ENCODE peak calls at places on chromosome 20, in four cellular contexts. H is T-helper 2 cell; Y is activated CD8-positive, alpha-beta memory T cell treated with anti-CD3 and anti-CD28 coated beads for 48 hours; Q is CD4-positive, alpha-beta T cell. S is an unnamed sample.

GRCh38 chr20:57398901-57399535 is 7.8 kb downstream of the RBM38 start:
- DNase-seq in H (no peak), Y (no peak), Q (no peak), S (no peak)

GRCh38 chr20:667351-668034 is 8.1 kb downstream of the SCRT2 start:
- DNase-seq in H (peak; percentile 49), Y (peak; percentile 33), Q (peak; percentile 40), S (no peak)

GRCh38 chr20:62914970-62915457 is 11.3 kb downstream of the DIDO1 start:
- DNase-seq in H (no peak), Y (no peak), Q (no peak), S (no peak)

GRCh38 chr20:49290608-49291191 is 12.8 kb upstream of the ZNFX1 start:
- DNase-seq in H (no peak), Y (no peak), Q (no peak), S (no peak)

GRCh38 chr20:50439539-50440453 is 70.4 kb upstream of the PTPN1 start:
- DNase-seq in H (no peak), Y (no peak), Q (no peak), S (no peak)

GRCh38 chr20:16537918-16538317 is 35.3 kb downstream of the KIF16B start:
- DNase-seq in H (no peak), Y (no peak), Q (no peak), S (no peak)

GRCh38 chr20:61295726-61296628 is 43.9 kb downstream of the CDH4 start:
- DNase-seq in H (no peak), Y (no peak), Q (no peak), S (peak; percentile 41)

GRCh38 chr20:32830437-32830836 is 10.7 kb downstream of the MAPRE1 start:
- DNase-seq in H (no peak), Y (no peak), Q (no peak), S (no peak)

GRCh38 chr20:53102361-53102760 is 130.2 kb downstream of the TSHZ2 start:
- DNase-seq in H (no peak), Y (no peak), Q (no peak), S (no peak)

GRCh38 chr20:49685809-49686208 is 27.9 kb downstream of the B4GALT5 start:
- DNase-seq in H (no peak), Y (no peak), Q (no peak), S (no peak)

GRCh38 chr20:47358672-47359532 is 2.4 kb upstream of the ZMYND8 start:
- DNase-seq in H (no peak), Y (no peak), Q (no peak), S (no peak)

GRCh38 chr20:43736588-43737091 is 9.8 kb upstream of the GTSF1L start:
- DNase-seq in H (no peak), Y (no peak), Q (no peak), S (no peak)

GRCh38 chr20:35618372-35619131 is 2.9 kb downstream of the SPAG4 start:
- DNase-seq in H (no peak), Y (no peak), Q (no peak), S (no peak)

GRCh38 chr20:61725145-61725544 is 340.5 kb downstream of the TAF4 start:
- DNase-seq in H (no peak), Y (no peak), Q (no peak), S (no peak)

GRCh38 chr20:4766631-4767030 is 44.9 kb downstream of the PRND start:
- DNase-seq in H (no peak), Y (no peak), Q (no peak), S (no peak)

GRCh38 chr20:51470521-51470875 is 72.0 kb downstream of the NFATC2 start:
- DNase-seq in H (no peak), Y (no peak), Q (no peak), S (no peak)

GRCh38 chr20:50721881-50722281 is 9.5 kb upstream of the PARD6B start:
- DNase-seq in H (no peak), Y (no peak), Q (no peak), S (no peak)

GRCh38 chr20:22490287-22491187 is 93.8 kb downstream of the FOXA2 start:
- DNase-seq in H (no peak), Y (no peak), Q (no peak), S (no peak)

GRCh38 chr20:60209048-60209447 is 250.8 kb downstream of the CDH26 start:
- DNase-seq in H (no peak), Y (no peak), Q (no peak), S (no peak)

GRCh38 chr20:38550274-38550673 is 30.7 kb upstream of the ADIG start:
- DNase-seq in H (no peak), Y (no peak), Q (no peak), S (no peak)

GRCh38 chr20:25194333-25194972 is 1.1 kb upstream of the ENTPD6 start:
- DNase-seq in H (no peak), Y (no peak), Q (no peak), S (no peak)

GRCh38 chr20:20292472-20292871 is 75.4 kb upstream of the INSM1 start:
- DNase-seq in H (no peak), Y (no peak), Q (no peak), S (no peak)

GRCh38 chr20:62496525-62497218 is 20.9 kb upstream of the GATA5 start:
- DNase-seq in H (no peak), Y (no peak), Q (no peak), S (peak; percentile 83)

GRCh38 chr20:35269055-35269781 is 8.7 kb downstream of the MMP24OS start:
- DNase-seq in H (no peak), Y (peak; percentile 38), Q (peak; percentile 33), S (no peak)

GRCh38 chr20:57791178-57791945 is 81.5 kb upstream of the PMEPA1 start:
- DNase-seq in H (no peak), Y (no peak), Q (no peak), S (no peak)

GRCh38 chr20:33977535-33977934 is 16.2 kb upstream of the RALY start:
- DNase-seq in H (no peak), Y (no peak), Q (no peak), S (no peak)

GRCh38 chr20:53594068-53595017 is 704 bp upstream of the ZNF217 start:
- DNase-seq in H (peak; percentile 100), Y (peak; percentile 98), Q (peak; percentile 95), S (peak; percentile 99)

GRCh38 chr20:24708411-24709295 is 239.2 kb downstream of the SYNDIG1 start:
- DNase-seq in H (no peak), Y (no peak), Q (no peak), S (no peak)

GRCh38 chr20:2178328-2179232 is 77.0 kb downstream of the STK35 start:
- DNase-seq in H (no peak), Y (no peak), Q (no peak), S (no peak)

GRCh38 chr20:62844182-62844581 is 17.4 kb downstream of the TCFL5 start:
- DNase-seq in H (no peak), Y (no peak), Q (no peak), S (no peak)